ENCODE peak calls at places on chromosomes 12 and 14, in ten cellular contexts. One of them, this sample, is unnamed.

GRCh38 chr14:24145700-24146621 is at the start of gene PSME2:
- DNase-seq in AG09309: peak; percentile 11
- DNase-seq in neural crest cell: no peak
- DNase-seq in HepG2: no peak
- DNase-seq in RPMI7951: no peak
- DNase-seq in PC-3: no peak
- DNase-seq in LoVo: no peak
- DNase-seq in stimulated activated CD4-positive, alpha-beta T cell treated with anti-CD3 and anti-CD28 coated beads, Interleukin-4, amount 100 ng/mL, for 1 hour: no peak
- DNase-seq in NAMALWA: peak; percentile 45
- DNase-seq in activated T-cell treated with anti-CD3 and anti-CD28 coated beads, Interleukin-2, amount 50 U/mL, for 4 hours: no peak
- DNase-seq in this sample: no peak

GRCh38 chr12:14770495-14771313 is 32.6 kb downstream of the WBP11 start:
- DNase-seq in neural crest cell: peak; percentile 76
- DNase-seq in LoVo: peak; percentile 98
- DNase-seq in RPMI7951: peak; percentile 92
- DNase-seq in HepG2: peak; percentile 91
- DNase-seq in NAMALWA: peak; percentile 96
- DNase-seq in AG09309: peak; percentile 81
- DNase-seq in stimulated activated CD4-positive, alpha-beta T cell treated with anti-CD3 and anti-CD28 coated beads, Interleukin-4, amount 100 ng/mL, for 1 hour: peak; percentile 87
- DNase-seq in PC-3: peak; percentile 98
- DNase-seq in activated T-cell treated with anti-CD3 and anti-CD28 coated beads, Interleukin-2, amount 50 U/mL, for 4 hours: peak; percentile 93
- DNase-seq in this sample: peak; percentile 93

GRCh38 chr12:32801269-32802019 is 45.7 kb upstream of the YARS2 start:
- DNase-seq in activated T-cell treated with anti-CD3 and anti-CD28 coated beads, Interleukin-2, amount 50 U/mL, for 4 hours: no peak
- DNase-seq in stimulated activated CD4-positive, alpha-beta T cell treated with anti-CD3 and anti-CD28 coated beads, Interleukin-4, amount 100 ng/mL, for 1 hour: no peak
- DNase-seq in neural crest cell: no peak
- DNase-seq in PC-3: peak; percentile 42
- DNase-seq in LoVo: no peak
- DNase-seq in RPMI7951: no peak
- DNase-seq in NAMALWA: no peak
- DNase-seq in HepG2: no peak
- DNase-seq in AG09309: no peak
- DNase-seq in this sample: no peak

GRCh38 chr12:109709401-109710278 is 4.0 kb upstream of the FAM222A start:
- DNase-seq in activated T-cell treated with anti-CD3 and anti-CD28 coated beads, Interleukin-2, amount 50 U/mL, for 4 hours: no peak
- DNase-seq in AG09309: no peak
- DNase-seq in LoVo: no peak
- DNase-seq in neural crest cell: no peak
- DNase-seq in RPMI7951: no peak
- DNase-seq in PC-3: peak; percentile 22
- DNase-seq in stimulated activated CD4-positive, alpha-beta T cell treated with anti-CD3 and anti-CD28 coated beads, Interleukin-4, amount 100 ng/mL, for 1 hour: no peak
- DNase-seq in NAMALWA: no peak
- DNase-seq in HepG2: no peak
- DNase-seq in this sample: no peak

GRCh38 chr14:76715927-76716200 is 45.4 kb upstream of the VASH1 start:
- DNase-seq in HepG2: no peak
- DNase-seq in neural crest cell: no peak
- DNase-seq in LoVo: no peak
- DNase-seq in AG09309: no peak
- DNase-seq in NAMALWA: no peak
- DNase-seq in RPMI7951: no peak
- DNase-seq in stimulated activated CD4-positive, alpha-beta T cell treated with anti-CD3 and anti-CD28 coated beads, Interleukin-4, amount 100 ng/mL, for 1 hour: no peak
- DNase-seq in PC-3: no peak
- DNase-seq in activated T-cell treated with anti-CD3 and anti-CD28 coated beads, Interleukin-2, amount 50 U/mL, for 4 hours: no peak
- DNase-seq in this sample: no peak

GRCh38 chr12:2944401-2945047 is 14.7 kb upstream of the TEAD4 start:
- DNase-seq in AG09309: no peak
- DNase-seq in RPMI7951: no peak
- DNase-seq in neural crest cell: peak; percentile 12
- DNase-seq in LoVo: peak; percentile 79
- DNase-seq in activated T-cell treated with anti-CD3 and anti-CD28 coated beads, Interleukin-2, amount 50 U/mL, for 4 hours: peak; percentile 40
- DNase-seq in HepG2: peak; percentile 46
- DNase-seq in PC-3: peak; percentile 56
- DNase-seq in NAMALWA: peak; percentile 68
- DNase-seq in stimulated activated CD4-positive, alpha-beta T cell treated with anti-CD3 and anti-CD28 coated beads, Interleukin-4, amount 100 ng/mL, for 1 hour: peak; percentile 53
- DNase-seq in this sample: peak; percentile 28

GRCh38 chr14:56394826-56395543 is 184.6 kb upstream of the TMEM260 start:
- DNase-seq in NAMALWA: no peak
- DNase-seq in PC-3: no peak
- DNase-seq in activated T-cell treated with anti-CD3 and anti-CD28 coated beads, Interleukin-2, amount 50 U/mL, for 4 hours: no peak
- DNase-seq in stimulated activated CD4-positive, alpha-beta T cell treated with anti-CD3 and anti-CD28 coated beads, Interleukin-4, amount 100 ng/mL, for 1 hour: no peak
- DNase-seq in RPMI7951: no peak
- DNase-seq in AG09309: no peak
- DNase-seq in LoVo: no peak
- DNase-seq in neural crest cell: no peak
- DNase-seq in HepG2: no peak
- DNase-seq in this sample: no peak

GRCh38 chr14:104826197-104826857 is 25.4 kb downstream of the ZBTB42 start:
- DNase-seq in NAMALWA: peak; percentile 79
- DNase-seq in AG09309: no peak
- DNase-seq in activated T-cell treated with anti-CD3 and anti-CD28 coated beads, Interleukin-2, amount 50 U/mL, for 4 hours: peak; percentile 97
- DNase-seq in HepG2: peak; percentile 65
- DNase-seq in neural crest cell: peak; percentile 98
- DNase-seq in PC-3: peak; percentile 90
- DNase-seq in LoVo: peak; percentile 89
- DNase-seq in stimulated activated CD4-positive, alpha-beta T cell treated with anti-CD3 and anti-CD28 coated beads, Interleukin-4, amount 100 ng/mL, for 1 hour: peak; percentile 96
- DNase-seq in RPMI7951: peak; percentile 82
- DNase-seq in this sample: peak; percentile 62

GRCh38 chr12:3302406-3303041 is 188.5 kb upstream of the PRMT8 start:
- DNase-seq in HepG2: no peak
- DNase-seq in LoVo: no peak
- DNase-seq in NAMALWA: no peak
- DNase-seq in stimulated activated CD4-positive, alpha-beta T cell treated with anti-CD3 and anti-CD28 coated beads, Interleukin-4, amount 100 ng/mL, for 1 hour: no peak
- DNase-seq in AG09309: no peak
- DNase-seq in PC-3: no peak
- DNase-seq in RPMI7951: no peak
- DNase-seq in activated T-cell treated with anti-CD3 and anti-CD28 coated beads, Interleukin-2, amount 50 U/mL, for 4 hours: no peak
- DNase-seq in neural crest cell: no peak
- DNase-seq in this sample: no peak

GRCh38 chr12:113333877-113334785 is 778 bp downstream of the SLC8B1 start:
- DNase-seq in HepG2: no peak
- DNase-seq in AG09309: no peak
- DNase-seq in neural crest cell: no peak
- DNase-seq in activated T-cell treated with anti-CD3 and anti-CD28 coated beads, Interleukin-2, amount 50 U/mL, for 4 hours: no peak
- DNase-seq in PC-3: peak; percentile 35
- DNase-seq in LoVo: peak; percentile 44
- DNase-seq in RPMI7951: no peak
- DNase-seq in NAMALWA: peak; percentile 48
- DNase-seq in stimulated activated CD4-positive, alpha-beta T cell treated with anti-CD3 and anti-CD28 coated beads, Interleukin-4, amount 100 ng/mL, for 1 hour: no peak
- DNase-seq in this sample: no peak

GRCh38 chr14:100065161-100065871 is at the start of gene EVL:
- DNase-seq in RPMI7951: no peak
- DNase-seq in AG09309: no peak
- DNase-seq in neural crest cell: no peak
- DNase-seq in HepG2: no peak
- DNase-seq in activated T-cell treated with anti-CD3 and anti-CD28 coated beads, Interleukin-2, amount 50 U/mL, for 4 hours: peak; percentile 84
- DNase-seq in PC-3: no peak
- DNase-seq in LoVo: no peak
- DNase-seq in NAMALWA: peak; percentile 71
- DNase-seq in stimulated activated CD4-positive, alpha-beta T cell treated with anti-CD3 and anti-CD28 coated beads, Interleukin-4, amount 100 ng/mL, for 1 hour: peak; percentile 91
- DNase-seq in this sample: no peak

This sample was measured in fibroblast of mammary gland.